ENCODE peak calls at places on chromosomes 13 and 19, in six cellular contexts. C, Z, R, V, I and A are unnamed samples.

GRCh38 chr19:4369109-4369887 is 25.9 kb downstream of the MPND start:
- DNase-seq in C (no peak), Z (peak), R (peak), V (peak), I (no peak), A (peak)

GRCh38 chr13:34347784-34348573 is 530.0 kb downstream of the RFC3 start:
- DNase-seq in C (no peak), Z (no peak), R (no peak), V (no peak), I (no peak), A (peak)

GRCh38 chr19:4916292-4917082 is 7.2 kb downstream of the UHRF1 start:
- DNase-seq in C (no peak), Z (no peak), R (no peak), V (no peak), I (no peak), A (no peak)

GRCh38 chr13:48138270-48138669 is 43.4 kb upstream of the MED4 start:
- DNase-seq in C (no peak), Z (no peak), R (no peak), V (no peak), I (no peak), A (no peak)

GRCh38 chr19:46848389-46848788 is 2.3 kb downstream of the AP2S1 start:
- DNase-seq in C (no peak), Z (no peak), R (no peak), V (no peak), I (no peak), A (no peak)

GRCh38 chr19:791605-792360 is 5.5 kb upstream of the PTBP1 start:
- DNase-seq in C (no peak), Z (no peak), R (no peak), V (no peak), I (peak), A (peak)

GRCh38 chr13:59774511-59774911 is 389.2 kb downstream of the DIAPH3 start:
- DNase-seq in C (no peak), Z (no peak), R (no peak), V (peak), I (no peak), A (peak)

GRCh38 chr19:48826606-48827020 is 9.7 kb downstream of the HSD17B14 start:
- DNase-seq in C (no peak), Z (no peak), R (no peak), V (peak), I (no peak), A (peak)

GRCh38 chr19:2887391-2887914 is 13.3 kb upstream of the ZNF57 start:
- DNase-seq in C (peak), Z (peak), R (peak), V (peak), I (peak), A (peak)

GRCh38 chr19:18470153-18470552 is 32.2 kb upstream of the ISYNA1 start:
- DNase-seq in C (no peak), Z (no peak), R (peak), V (peak), I (peak), A (peak)

GRCh38 chr19:55383279-55383788 is 758 bp downstream of the TMEM238 start:
- DNase-seq in C (no peak), Z (no peak), R (no peak), V (no peak), I (no peak), A (peak)

GRCh38 chr13:97414392-97414791 is 19.6 kb upstream of the RAP2A start:
- DNase-seq in C (no peak), Z (no peak), R (no peak), V (no peak), I (no peak), A (no peak)

GRCh38 chr13:60572855-60573254 is 175.8 kb downstream of the TDRD3 start:
- DNase-seq in C (no peak), Z (no peak), R (no peak), V (peak), I (no peak), A (peak)

GRCh38 chr13:107864543-107865460 is 350.5 kb downstream of the LIG4 start:
- DNase-seq in C (no peak), Z (peak), R (peak), V (peak), I (peak), A (peak)

GRCh38 chr19:2139385-2140192 is 11.8 kb downstream of the AP3D1 start:
- DNase-seq in C (no peak), Z (no peak), R (no peak), V (no peak), I (no peak), A (no peak)

GRCh38 chr19:19554074-19555023 is 16.3 kb downstream of the CILP2 start:
- DNase-seq in C (no peak), Z (no peak), R (peak), V (peak), I (peak), A (peak)

GRCh38 chr19:30708416-30708815 is 336.2 kb downstream of the ZNF536 start:
- DNase-seq in C (no peak), Z (no peak), R (no peak), V (no peak), I (no peak), A (no peak)

GRCh38 chr13:40477623-40478608 is 188.5 kb downstream of the FOXO1 start:
- DNase-seq in C (no peak), Z (no peak), R (peak), V (peak), I (no peak), A (no peak)

GRCh38 chr13:84983321-84983720 is 815.9 kb downstream of the SLITRK6 start:
- DNase-seq in C (no peak), Z (no peak), R (no peak), V (no peak), I (no peak), A (peak)

GRCh38 chr13:51453959-51454703 is 1.3 kb upstream of the INTS6 start:
- DNase-seq in C (no peak), Z (peak), R (peak), V (peak), I (peak), A (peak)

GRCh38 chr13:77397636-77398035 is 70.7 kb upstream of the MYCBP2 start:
- DNase-seq in C (no peak), Z (no peak), R (no peak), V (no peak), I (no peak), A (no peak)

GRCh38 chr13:33235078-33235477 is 50.5 kb downstream of the STARD13 start:
- DNase-seq in C (no peak), Z (no peak), R (no peak), V (no peak), I (no peak), A (no peak)

DNA sequence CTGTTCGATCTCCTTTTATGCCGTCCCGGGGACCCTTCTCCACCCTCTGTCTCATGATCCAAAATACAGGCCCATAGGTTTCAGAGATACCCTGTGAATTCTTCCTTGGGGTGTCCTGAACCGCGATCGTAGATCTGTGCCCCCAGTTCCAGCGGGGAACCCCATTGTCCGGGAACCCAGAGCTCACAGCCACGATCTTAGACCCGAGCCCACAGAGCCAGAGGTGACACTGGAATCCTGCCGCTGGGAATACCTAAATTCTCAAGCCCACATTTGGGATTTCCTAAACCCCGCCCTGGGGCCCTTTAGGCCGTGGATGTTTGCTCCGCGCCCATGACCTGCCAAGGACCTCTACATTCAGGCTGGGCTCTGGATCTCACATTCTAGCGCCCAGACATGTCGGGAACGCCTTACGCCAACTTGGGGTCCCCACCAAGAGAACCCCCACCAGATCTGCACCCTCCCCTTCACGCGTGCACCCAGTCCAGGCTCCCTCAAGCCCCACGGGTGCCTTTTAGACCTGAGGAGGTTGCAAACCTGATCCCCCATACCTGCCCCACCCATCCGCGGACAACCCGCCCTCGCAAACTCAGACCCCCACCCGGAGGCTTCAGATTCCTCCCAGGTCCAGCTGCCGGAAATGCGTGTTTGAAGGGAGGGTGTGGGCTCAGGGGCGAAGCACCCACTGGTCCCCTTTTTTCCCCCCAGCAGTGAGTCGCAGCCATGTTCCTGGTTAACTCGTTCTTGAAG is 598 bp downstream of the CAPNS1 start:
- DNase-seq in C (no peak), Z (peak), R (peak), V (peak), I (peak), A (peak)
- TF ChIP-seq EZH2phosphoT487 in C (no peak), Z (no peak), R (no peak), V (no peak), I (no peak), A (no peak)

GRCh38 chr13:30038884-30039283 is 188.5 kb upstream of the UBL3 start:
- DNase-seq in C (no peak), Z (no peak), R (no peak), V (peak), I (no peak), A (no peak)
- TF ChIP-seq CTCF in C (no peak), Z (no peak), R (no peak), V (peak), I (peak), A (no peak)

DNA sequence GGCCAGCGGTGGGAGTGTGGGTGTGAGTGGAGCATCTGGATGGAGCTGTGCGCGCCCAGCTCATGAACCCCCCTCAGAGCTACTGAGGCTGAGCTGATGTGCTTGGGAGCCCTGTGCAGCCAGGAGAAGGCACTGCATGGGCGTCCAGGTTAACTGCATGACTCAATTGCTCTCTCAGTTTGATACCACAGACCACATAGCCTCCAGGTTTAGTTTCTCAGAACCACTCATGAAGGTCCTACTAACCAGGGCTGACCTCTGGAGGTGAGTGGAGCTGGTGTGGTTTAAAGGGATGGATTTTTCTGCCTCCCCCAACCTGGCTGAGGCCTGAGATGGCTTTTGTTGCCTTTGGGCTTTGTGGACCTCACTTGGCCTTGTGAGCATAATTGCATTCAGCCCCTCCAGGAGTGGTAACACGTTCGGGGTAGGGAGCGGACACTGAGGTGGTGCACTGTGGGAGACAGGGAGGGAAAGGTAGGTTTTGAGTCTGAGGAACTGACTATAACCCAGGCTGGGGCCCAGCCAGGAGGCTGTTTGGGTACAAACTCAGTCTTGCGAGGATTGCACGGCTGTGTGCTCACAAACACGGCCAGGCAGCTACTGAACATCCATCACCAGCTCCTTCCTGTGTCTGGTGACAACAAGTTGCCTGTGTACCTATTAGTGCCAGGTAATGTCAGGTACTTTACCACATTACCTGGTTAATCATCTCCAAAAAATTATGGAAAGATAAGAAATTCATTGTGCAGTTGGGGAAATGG is 97.5 kb downstream of the RGCC start:
- DNase-seq in C (no peak), Z (no peak), R (peak), V (no peak), I (no peak), A (no peak)
- TF ChIP-seq EZH2phosphoT487 in C (no peak), Z (no peak), R (no peak), V (no peak), I (no peak), A (no peak)

GRCh38 chr19:52296400-52296772 is 583 bp upstream of the ZNF480 start:
- DNase-seq in C (no peak), Z (no peak), R (no peak), V (no peak), I (no peak), A (no peak)

GRCh38 chr19:52291781-52292180 is 5.2 kb upstream of the ZNF480 start:
- DNase-seq in C (no peak), Z (no peak), R (no peak), V (no peak), I (no peak), A (no peak)

GRCh38 chr19:52296773-52297600 is at the start of gene ZNF480:
- DNase-seq in C (peak), Z (peak), R (peak), V (peak), I (peak), A (peak)

GRCh38 chr19:52297601-52298358 is 811 bp downstream of the ZNF480 start:
- DNase-seq in C (no peak), Z (no peak), R (no peak), V (peak), I (peak), A (no peak)
- TF ChIP-seq CTCF in C (no peak), Z (no peak), R (no peak), V (no peak), I (no peak), A (no peak)